ENCODE peak calls at places on chromosome 1, in seven cellular contexts. H is CD8-positive, alpha-beta T cell; A is psoas muscle; U is hepatocyte; S is transverse colon; F is coronary artery; P is PC-3. D is an unnamed sample.

GRCh38 chr1:15090373-15090772 is 63.2 kb upstream of the TMEM51 start:
- DNase-seq in H (no peak), S (peak), A (no peak), F (no peak), P (peak), U (peak), D (no peak)

GRCh38 chr1:190563230-190563629 is 85.6 kb upstream of the BRINP3 start:
- DNase-seq in H (no peak), A (peak), P (no peak), F (no peak), S (no peak), U (no peak), D (no peak)

GRCh38 chr1:159861218-159861617 is 1.2 kb downstream of the VSIG8 start:
- DNase-seq in F (no peak), U (no peak), P (no peak), A (no peak), H (no peak), S (no peak), D (no peak)

GRCh38 chr1:245213066-245213465 is 58.3 kb downstream of the KIF26B start:
- DNase-seq in S (no peak), U (no peak), F (no peak), A (no peak), H (no peak), P (no peak), D (no peak)

GRCh38 chr1:199403421-199404116 is 623.9 kb upstream of the NR5A2 start:
- DNase-seq in F (no peak), P (no peak), H (no peak), A (no peak), S (no peak), U (no peak), D (no peak)

GRCh38 chr1:44592208-44593145 is 81.8 kb downstream of the TMEM53 start:
- DNase-seq in F (no peak), U (no peak), A (no peak), S (no peak), P (no peak), H (no peak), D (peak)

GRCh38 chr1:203127672-203128611 is at the start of gene ADORA1:
- DNase-seq in U (peak), S (peak), F (peak), P (peak), A (peak), H (no peak), D (peak)

GRCh38 chr1:68104155-68104554 is 53.7 kb upstream of the DIRAS3 start:
- DNase-seq in F (no peak), U (no peak), A (no peak), P (peak), H (no peak), S (no peak), D (no peak)

GRCh38 chr1:53949023-53949611 is 3.0 kb downstream of the LRRC42 start:
- DNase-seq in H (peak), S (no peak), U (peak), P (peak), A (no peak), F (no peak), D (no peak)

GRCh38 chr1:21834666-21835065 is 22.6 kb downstream of the LDLRAD2 start:
- DNase-seq in P (no peak), H (no peak), F (no peak), A (no peak), U (no peak), S (no peak), D (no peak)

GRCh38 chr1:21836010-21836409 is 23.9 kb downstream of the LDLRAD2 start:
- DNase-seq in U (no peak), A (no peak), H (no peak), S (no peak), F (no peak), P (no peak), D (no peak)

GRCh38 chr1:21831454-21831970 is 19.4 kb downstream of the LDLRAD2 start:
- DNase-seq in F (no peak), P (no peak), H (no peak), U (no peak), A (peak), S (no peak), D (no peak)

GRCh38 chr1:21834094-21834493 is 22.0 kb downstream of the LDLRAD2 start:
- DNase-seq in P (no peak), H (no peak), A (no peak), U (no peak), S (no peak), F (no peak), D (no peak)

GRCh38 chr1:21833392-21833976 is 21.4 kb downstream of the LDLRAD2 start:
- DNase-seq in A (peak), P (no peak), F (no peak), U (no peak), S (no peak), H (no peak), D (no peak)
- H3K27ac ChIP-seq in A (no peak), P (no peak), F (no peak), U (no peak), S (no peak), H (no peak), D (no peak)

GRCh38 chr1:153192697-153193096 is 10.5 kb upstream of the LELP1 start:
- DNase-seq in S (no peak), U (no peak), F (no peak), P (peak), A (no peak), H (no peak), D (no peak)
- TF ChIP-seq CTCF in S (no peak), U (peak), F (no peak), P (peak), A (no peak), H (no peak), D (no peak)

DNA sequence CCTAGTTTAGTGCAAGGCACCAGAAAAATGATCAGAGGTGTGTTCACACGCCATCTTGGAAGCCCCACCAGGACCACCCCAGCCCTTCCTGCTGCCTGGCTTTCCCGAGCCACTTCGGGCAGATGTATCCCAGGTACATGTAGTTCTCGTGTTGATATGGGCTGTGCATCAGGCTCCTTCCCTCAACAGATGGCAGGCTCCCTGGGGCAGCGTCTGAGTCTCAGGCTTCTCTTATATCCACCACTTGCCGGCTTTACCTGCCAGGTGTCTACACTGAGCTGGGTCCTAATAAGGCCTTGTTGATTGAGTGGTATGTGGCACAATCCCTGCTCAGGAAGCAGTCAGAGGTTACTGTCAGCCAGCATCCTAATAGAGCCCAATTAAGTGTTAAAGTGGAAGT is 8.6 kb downstream of the GPA33 start:
- DNase-seq in S (no peak), U (no peak), F (no peak), P (no peak), A (no peak), H (no peak), D (no peak)
- H3K27ac ChIP-seq in S (peak), U (peak), F (no peak), P (no peak), A (no peak), H (no peak), D (no peak)

DNA sequence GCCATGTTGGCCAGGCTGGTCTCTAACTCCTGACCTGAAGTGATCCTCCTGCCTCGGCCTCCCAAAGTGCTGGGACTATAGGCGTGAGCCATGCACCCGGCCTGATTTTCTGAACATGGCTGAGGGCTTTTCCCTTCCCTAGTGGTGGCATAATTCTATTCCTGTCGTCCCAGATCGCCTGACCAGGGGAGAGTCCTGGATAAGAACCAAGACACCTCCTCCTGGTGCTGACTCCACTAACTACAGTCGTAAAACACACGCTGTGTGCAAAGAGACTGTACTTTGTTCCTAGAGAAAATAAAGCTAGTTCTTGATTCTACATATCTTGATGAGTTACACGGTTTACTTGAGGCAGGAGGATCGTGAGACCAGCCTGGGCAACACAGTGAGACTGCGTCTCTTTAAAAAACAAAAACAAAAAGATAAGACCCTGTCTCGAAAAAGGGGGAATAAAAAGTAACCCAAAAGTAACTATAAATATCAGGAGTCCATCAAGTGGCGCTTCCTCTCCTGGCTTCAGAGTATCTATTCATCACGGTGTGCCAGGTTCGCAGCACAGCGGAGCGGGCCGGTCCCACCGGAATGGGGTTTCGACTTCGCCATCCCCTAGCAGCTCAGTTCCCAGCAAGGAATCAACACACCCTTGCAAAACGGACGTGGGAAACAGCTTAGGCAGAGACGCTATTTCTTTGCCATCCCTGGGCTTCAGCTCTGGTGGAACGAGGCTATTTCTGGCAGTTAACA is 973 bp downstream of the SDF4 start:
- DNase-seq in P (peak), A (no peak), H (no peak), S (peak), U (peak), F (no peak), D (no peak)
- TF ChIP-seq CTCF in P (peak), A (peak), H (no peak), S (peak), U (peak), F (no peak), D (no peak)

GRCh38 chr1:218374401-218374848 is 29.3 kb downstream of the TGFB2 start:
- DNase-seq in P (peak), H (no peak), U (no peak), F (no peak), S (no peak), A (no peak), D (no peak)
- H3K27ac ChIP-seq in P (peak), H (no peak), U (peak), F (peak), S (no peak), A (peak), D (no peak)

GRCh38 chr1:56973898-56974752 is 8.3 kb upstream of the C8B start:
- DNase-seq in H (no peak), U (no peak), S (no peak), F (no peak), A (no peak), P (no peak), D (no peak)

GRCh38 chr1:56975446-56975845 is 9.6 kb upstream of the C8B start:
- DNase-seq in U (no peak), S (no peak), H (no peak), A (no peak), P (no peak), F (no peak), D (no peak)

GRCh38 chr1:56983484-56983883 is 17.7 kb upstream of the C8B start:
- DNase-seq in U (no peak), H (no peak), S (no peak), A (no peak), P (no peak), F (no peak), D (no peak)

GRCh38 chr1:56977910-56978309 is 12.1 kb upstream of the C8B start:
- DNase-seq in H (no peak), P (no peak), U (no peak), S (no peak), A (no peak), F (no peak), D (no peak)

GRCh38 chr1:56978819-56979218 is 13.0 kb upstream of the C8B start:
- DNase-seq in U (no peak), S (no peak), H (no peak), A (no peak), P (no peak), F (no peak), D (no peak)
- TF ChIP-seq CTCF in U (no peak), S (no peak), H (no peak), A (no peak), P (peak), F (no peak), D (no peak)

GRCh38 chr1:1210726-1211540 is 3.0 kb downstream of the TNFRSF4 start:
- DNase-seq in P (no peak), F (no peak), H (no peak), A (peak), U (no peak), S (peak), D (peak)

GRCh38 chr1:1213919-1214599 is at the start of gene TNFRSF4:
- DNase-seq in P (no peak), H (no peak), F (no peak), A (peak), S (no peak), U (no peak), D (no peak)

GRCh38 chr1:1213153-1213918 is 617 bp downstream of the TNFRSF4 start:
- DNase-seq in H (peak), A (peak), F (no peak), S (peak), U (no peak), P (no peak), D (no peak)

GRCh38 chr1:1211541-1212511 is 2.1 kb downstream of the TNFRSF4 start:
- DNase-seq in P (no peak), U (no peak), A (peak), F (no peak), S (peak), H (no peak), D (no peak)

GRCh38 chr1:1212780-1213152 is 1.2 kb downstream of the TNFRSF4 start:
- DNase-seq in U (no peak), P (no peak), A (peak), S (peak), H (peak), F (no peak), D (no peak)
- H3K27ac ChIP-seq in U (no peak), P (no peak), A (no peak), S (peak), H (no peak), F (no peak), D (no peak)